ENCODE peak calls at places on chromosome 7, in five cellular contexts. One of them, this sample, is unnamed.

GRCh38 chr7:94669773-94670495 is 14.0 kb upstream of the SGCE start:
- DNase-seq in right lobe of liver: no peak
- DNase-seq in transverse colon: no peak
- DNase-seq in RWPE1: no peak
- DNase-seq in astrocyte of the spinal cord: no peak
- DNase-seq in this sample: no peak

GRCh38 chr7:157669768-157670345 is 333.1 kb downstream of the DNAJB6 start:
- DNase-seq in right lobe of liver: no peak
- DNase-seq in transverse colon: no peak
- DNase-seq in RWPE1: no peak
- DNase-seq in astrocyte of the spinal cord: no peak
- DNase-seq in this sample: no peak

GRCh38 chr7:2555121-2556052 is at the start of gene BRAT1:
- DNase-seq in right lobe of liver: peak; percentile 98
- DNase-seq in transverse colon: peak; percentile 98
- DNase-seq in RWPE1: peak; percentile 99
- DNase-seq in astrocyte of the spinal cord: peak; percentile 93
- DNase-seq in this sample: peak; percentile 99

GRCh38 chr7:150957119-150958020 is 20.8 kb downstream of the KCNH2 start:
- DNase-seq in right lobe of liver: no peak
- DNase-seq in transverse colon: no peak
- DNase-seq in RWPE1: no peak
- DNase-seq in astrocyte of the spinal cord: no peak
- DNase-seq in this sample: no peak

GRCh38 chr7:91892821-91893340 is 12.4 kb upstream of the MTERF1 start:
- DNase-seq in right lobe of liver: no peak
- DNase-seq in transverse colon: no peak
- DNase-seq in RWPE1: peak; percentile 35
- DNase-seq in astrocyte of the spinal cord: peak; percentile 54
- DNase-seq in this sample: no peak

GRCh38 chr7:8356071-8356470 is 77.3 kb upstream of the NXPH1 start:
- DNase-seq in right lobe of liver: no peak
- DNase-seq in transverse colon: no peak
- DNase-seq in RWPE1: no peak
- DNase-seq in astrocyte of the spinal cord: no peak
- DNase-seq in this sample: no peak

GRCh38 chr7:135322571-135323340 is 89.1 kb downstream of the STRA8 start:
- DNase-seq in right lobe of liver: no peak
- DNase-seq in transverse colon: no peak
- DNase-seq in RWPE1: no peak
- DNase-seq in astrocyte of the spinal cord: no peak
- DNase-seq in this sample: no peak

GRCh38 chr7:75737856-75738603 is 711 bp downstream of the HIP1 start:
- DNase-seq in right lobe of liver: no peak
- DNase-seq in transverse colon: peak; percentile 22
- DNase-seq in RWPE1: no peak
- DNase-seq in astrocyte of the spinal cord: no peak
- DNase-seq in this sample: no peak

GRCh38 chr7:142587578-142588191 is 161.6 kb upstream of the PRSS1 start:
- DNase-seq in right lobe of liver: no peak
- DNase-seq in transverse colon: no peak
- DNase-seq in RWPE1: peak; percentile 54
- DNase-seq in astrocyte of the spinal cord: peak; percentile 67
- DNase-seq in this sample: peak; percentile 50
- TF ChIP-seq CTCF in right lobe of liver: peak; percentile 60
- TF ChIP-seq CTCF in transverse colon: no peak
- TF ChIP-seq CTCF in RWPE1: no peak
- TF ChIP-seq CTCF in astrocyte of the spinal cord: peak; percentile 82
- TF ChIP-seq CTCF in this sample: peak; percentile 71

DNA sequence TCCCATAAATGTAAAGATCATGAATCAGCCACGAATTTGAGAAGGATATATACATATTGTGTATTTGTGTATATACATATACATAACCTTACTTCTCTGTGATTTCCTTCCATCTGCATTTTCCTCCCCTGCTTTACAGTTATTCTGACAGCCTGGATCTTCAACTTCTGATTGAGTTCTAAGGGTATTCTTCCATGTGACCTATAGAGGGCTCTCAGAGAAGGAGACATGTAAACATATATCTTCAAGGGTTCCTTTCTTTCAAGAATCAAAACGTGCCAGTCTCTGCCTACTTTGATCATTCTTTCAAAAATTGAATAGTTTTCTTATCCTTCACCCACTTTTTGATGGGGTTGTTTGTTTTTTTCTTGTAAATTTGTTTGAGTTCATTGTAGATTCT is 453.7 kb upstream of the POT1 start:
- DNase-seq in right lobe of liver: no peak
- DNase-seq in transverse colon: no peak
- DNase-seq in RWPE1: peak; percentile 2
- DNase-seq in astrocyte of the spinal cord: no peak
- DNase-seq in this sample: no peak
- TF ChIP-seq CTCF in right lobe of liver: no peak
- TF ChIP-seq CTCF in transverse colon: no peak
- TF ChIP-seq CTCF in RWPE1: peak; percentile 11
- TF ChIP-seq CTCF in astrocyte of the spinal cord: no peak
- TF ChIP-seq CTCF in this sample: no peak

DNA sequence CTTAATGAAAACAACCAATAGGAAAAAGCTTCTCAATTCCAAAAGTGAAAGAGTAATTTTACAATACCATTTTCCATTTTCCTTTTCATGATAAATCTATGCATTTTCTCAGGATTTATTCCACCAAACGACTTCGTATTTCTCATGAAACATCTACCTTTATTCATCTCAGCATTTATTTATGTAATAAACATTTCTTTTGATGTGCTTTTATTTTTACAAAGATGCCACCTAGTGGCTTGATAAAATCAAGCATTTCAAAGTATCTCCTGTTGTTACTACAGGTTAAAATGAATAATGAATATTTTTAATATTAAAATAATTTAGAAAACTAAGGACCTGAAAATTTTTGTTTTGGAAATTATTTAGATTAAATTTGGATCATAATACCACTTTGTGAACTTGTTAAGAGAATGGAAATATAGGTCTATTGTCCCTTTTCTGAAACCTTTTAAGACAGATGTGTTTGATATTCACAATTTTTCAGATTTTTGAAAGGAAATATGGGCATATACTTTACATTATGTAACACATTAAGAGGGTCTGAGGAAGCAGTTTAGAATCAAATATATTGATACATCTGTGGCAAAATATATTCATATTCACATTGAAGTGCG is 2.7 kb upstream of the IQUB start:
- DNase-seq in right lobe of liver: no peak
- DNase-seq in transverse colon: no peak
- DNase-seq in RWPE1: no peak
- DNase-seq in astrocyte of the spinal cord: peak; percentile 34
- DNase-seq in this sample: no peak
- TF ChIP-seq CTCF in right lobe of liver: peak; percentile 66
- TF ChIP-seq CTCF in transverse colon: peak; percentile 52
- TF ChIP-seq CTCF in RWPE1: peak; percentile 72
- TF ChIP-seq CTCF in astrocyte of the spinal cord: peak; percentile 48
- TF ChIP-seq CTCF in this sample: no peak

DNA sequence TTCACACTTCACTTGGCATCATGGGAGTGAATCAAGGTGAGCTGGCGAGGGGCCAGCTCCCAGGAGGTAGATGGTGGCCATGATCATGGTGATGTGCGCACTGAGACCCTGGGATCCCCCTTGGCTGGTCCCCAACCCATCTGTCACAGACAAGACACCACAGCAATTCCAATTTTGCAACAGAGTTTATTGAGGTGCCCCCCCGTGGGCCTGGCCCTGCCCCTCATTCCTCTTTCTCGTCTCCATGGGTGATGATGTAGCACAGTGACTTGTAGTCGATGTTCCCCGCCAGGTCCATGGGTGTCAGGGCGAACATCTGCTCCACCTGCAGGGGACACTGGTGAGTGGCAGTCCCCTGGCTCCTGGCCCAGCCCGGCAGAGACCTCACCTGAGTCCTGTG is 2.4 kb downstream of the MYL7 start:
- DNase-seq in right lobe of liver: no peak
- DNase-seq in transverse colon: no peak
- DNase-seq in RWPE1: no peak
- DNase-seq in astrocyte of the spinal cord: no peak
- DNase-seq in this sample: no peak
- TF ChIP-seq CTCF in right lobe of liver: no peak
- TF ChIP-seq CTCF in transverse colon: no peak
- TF ChIP-seq CTCF in RWPE1: no peak
- TF ChIP-seq CTCF in astrocyte of the spinal cord: no peak
- TF ChIP-seq CTCF in this sample: no peak

This sample was measured in Calu3.